ENCODE peak calls at places on chromosome 16, in four cellular contexts. G is neuronal stem cell, L is H9, X is IMR-90. B is an unnamed sample.

GRCh38 chr16:25366078-25366477 is 108.4 kb upstream of the ZKSCAN2 start:
- DNase-seq in X (no peak), G (no peak), L (no peak), B (no peak)

GRCh38 chr16:75471723-75472634 is 7.5 kb upstream of the TMEM170A start:
- DNase-seq in G (peak), X (peak), L (peak), B (no peak)

GRCh38 chr16:13120557-13120956 is 219.2 kb downstream of the SHISA9 start:
- DNase-seq in L (no peak), X (no peak), G (no peak), B (no peak)

GRCh38 chr16:1535391-1536291 is 2.2 kb downstream of the TMEM204 start:
- DNase-seq in L (no peak), G (no peak), X (no peak), B (no peak)

GRCh38 chr16:81668243-81669097 is 110.6 kb upstream of the PLCG2 start:
- DNase-seq in X (no peak), L (no peak), G (no peak), B (no peak)

GRCh38 chr16:77169650-77170236 is 21.2 kb upstream of the MON1B start:
- DNase-seq in G (peak), X (peak), L (peak), B (peak)

GRCh38 chr16:86396918-86397317 is 113.4 kb upstream of the FOXF1 start:
- DNase-seq in G (no peak), X (peak), L (no peak), B (no peak)

GRCh38 chr16:35626051-35626450 is 2166.6 kb downstream of the TP53TG3F start:
- DNase-seq in L (no peak), X (no peak), G (no peak), B (no peak)

GRCh38 chr16:87931504-87931903 is 4.8 kb downstream of the CA5A start:
- DNase-seq in L (no peak), X (no peak), G (no peak), B (no peak)

GRCh38 chr16:80914379-80915078 is 92.2 kb downstream of the CMC2 start:
- DNase-seq in X (no peak), L (no peak), G (no peak), B (no peak)

GRCh38 chr16:10297341-10298006 is 88.4 kb upstream of the ATF7IP2 start:
- DNase-seq in X (no peak), G (no peak), L (no peak), B (no peak)

GRCh38 chr16:2768403-2769089 is 8.5 kb downstream of the ELOB start:
- DNase-seq in L (no peak), G (no peak), X (no peak), B (no peak)
- H3K9ac ChIP-seq in L (no peak), G (no peak), X (no peak), B (no peak)

DNA sequence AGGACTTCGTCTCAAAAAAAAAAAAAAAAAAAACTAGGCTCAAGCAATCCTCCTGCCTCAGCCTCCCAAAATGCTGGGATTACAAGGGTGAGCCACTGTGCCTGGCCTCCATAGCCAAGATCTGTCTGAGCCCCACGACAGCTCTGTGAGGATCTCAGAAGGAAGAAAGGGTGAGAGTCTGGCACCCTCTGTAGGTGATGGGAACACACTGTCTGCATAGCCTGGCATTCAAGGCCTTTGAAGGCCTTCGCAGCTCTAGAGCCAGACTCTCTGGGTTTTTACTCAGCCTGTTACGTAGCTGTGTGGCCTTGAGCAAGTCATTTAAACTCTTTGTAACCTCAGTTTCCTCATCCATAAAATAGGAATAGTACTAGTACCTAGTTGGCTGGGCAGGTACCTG is 6.3 kb upstream of the XPO6 start:
- DNase-seq in L (peak), G (no peak), X (peak), B (no peak)
- H3K27ac ChIP-seq in L (no peak), G (no peak), X (no peak), B (no peak)

GRCh38 chr16:73052441-73053030 is 4.6 kb upstream of the ZFHX3 start:
- DNase-seq in X (no peak), G (no peak), L (no peak), B (no peak)
- H4K91ac ChIP-seq in X (peak), G (no peak), L (no peak), B (no peak)

GRCh38 chr16:4426722-4427372 is 1.2 kb downstream of the DNAJA3 start:
- DNase-seq in G (no peak), L (no peak), X (no peak), B (no peak)
- H3K9ac ChIP-seq in G (no peak), L (peak), X (peak), B (peak)